ENCODE peak calls at places on chromosomes 3 and 15, in nine cellular contexts. One of them, this sample, is unnamed.

GRCh38 chr3:189809583-189809982 is 178.4 kb downstream of the TP63 start:
- DNase-seq in suprapubic skin: no peak
- DNase-seq in tibial nerve: no peak
- DNase-seq in esophagus muscularis mucosa: no peak
- DNase-seq in sigmoid colon: no peak
- DNase-seq in stomach: no peak
- DNase-seq in ovary: no peak
- DNase-seq in A549: no peak
- DNase-seq in transverse colon: no peak
- DNase-seq in this sample: no peak

GRCh38 chr3:153000325-153000724 is 161.7 kb upstream of the RAP2B start:
- DNase-seq in esophagus muscularis mucosa: no peak
- DNase-seq in sigmoid colon: no peak
- DNase-seq in suprapubic skin: no peak
- DNase-seq in transverse colon: no peak
- DNase-seq in tibial nerve: no peak
- DNase-seq in ovary: no peak
- DNase-seq in stomach: no peak
- DNase-seq in A549: no peak
- DNase-seq in this sample: no peak

GRCh38 chr3:64121750-64122311 is 98.5 kb upstream of the PSMD6 start:
- DNase-seq in A549: no peak
- DNase-seq in transverse colon: no peak
- DNase-seq in sigmoid colon: no peak
- DNase-seq in ovary: no peak
- DNase-seq in suprapubic skin: no peak
- DNase-seq in stomach: no peak
- DNase-seq in tibial nerve: no peak
- DNase-seq in esophagus muscularis mucosa: no peak
- DNase-seq in this sample: no peak

GRCh38 chr3:147298511-147298982 is 107.8 kb downstream of the ZIC4 start:
- DNase-seq in ovary: no peak
- DNase-seq in sigmoid colon: no peak
- DNase-seq in A549: peak; percentile 3
- DNase-seq in transverse colon: no peak
- DNase-seq in esophagus muscularis mucosa: no peak
- DNase-seq in tibial nerve: no peak
- DNase-seq in stomach: no peak
- DNase-seq in suprapubic skin: no peak
- DNase-seq in this sample: no peak

GRCh38 chr3:63328386-63328785 is 50.3 kb downstream of the SYNPR start:
- DNase-seq in sigmoid colon: no peak
- DNase-seq in ovary: no peak
- DNase-seq in A549: no peak
- DNase-seq in transverse colon: no peak
- DNase-seq in suprapubic skin: no peak
- DNase-seq in tibial nerve: no peak
- DNase-seq in esophagus muscularis mucosa: no peak
- DNase-seq in stomach: no peak
- DNase-seq in this sample: no peak

GRCh38 chr15:92884813-92885461 is 15.2 kb upstream of the CHD2 start:
- DNase-seq in esophagus muscularis mucosa: no peak
- DNase-seq in stomach: no peak
- DNase-seq in tibial nerve: no peak
- DNase-seq in ovary: no peak
- DNase-seq in sigmoid colon: no peak
- DNase-seq in transverse colon: no peak
- DNase-seq in A549: no peak
- DNase-seq in suprapubic skin: no peak
- DNase-seq in this sample: no peak

GRCh38 chr3:117868766-117869165 is 1159.2 kb downstream of the TUSC7 start:
- DNase-seq in sigmoid colon: no peak
- DNase-seq in stomach: no peak
- DNase-seq in transverse colon: no peak
- DNase-seq in esophagus muscularis mucosa: no peak
- DNase-seq in A549: no peak
- DNase-seq in ovary: no peak
- DNase-seq in tibial nerve: no peak
- DNase-seq in suprapubic skin: no peak
- DNase-seq in this sample: no peak

GRCh38 chr3:13408890-13409289 is 11.2 kb downstream of the NUP210 start:
- DNase-seq in tibial nerve: no peak
- DNase-seq in esophagus muscularis mucosa: no peak
- DNase-seq in transverse colon: no peak
- DNase-seq in ovary: no peak
- DNase-seq in suprapubic skin: no peak
- DNase-seq in stomach: no peak
- DNase-seq in sigmoid colon: no peak
- DNase-seq in A549: no peak
- DNase-seq in this sample: no peak

GRCh38 chr3:38985581-38985980 is 66.2 kb downstream of the SCN11A start:
- DNase-seq in stomach: no peak
- DNase-seq in A549: no peak
- DNase-seq in tibial nerve: no peak
- DNase-seq in esophagus muscularis mucosa: no peak
- DNase-seq in transverse colon: no peak
- DNase-seq in suprapubic skin: no peak
- DNase-seq in sigmoid colon: no peak
- DNase-seq in ovary: no peak
- DNase-seq in this sample: no peak

GRCh38 chr3:19348929-19349564 is 200.7 kb downstream of the KCNH8 start:
- DNase-seq in esophagus muscularis mucosa: no peak
- DNase-seq in ovary: no peak
- DNase-seq in stomach: no peak
- DNase-seq in tibial nerve: no peak
- DNase-seq in sigmoid colon: no peak
- DNase-seq in A549: peak; percentile 8
- DNase-seq in suprapubic skin: no peak
- DNase-seq in transverse colon: no peak
- DNase-seq in this sample: no peak

GRCh38 chr15:94064676-94065313 is 166.6 kb upstream of the MCTP2 start:
- DNase-seq in tibial nerve: no peak
- DNase-seq in A549: no peak
- DNase-seq in ovary: no peak
- DNase-seq in transverse colon: no peak
- DNase-seq in esophagus muscularis mucosa: no peak
- DNase-seq in stomach: no peak
- DNase-seq in suprapubic skin: no peak
- DNase-seq in sigmoid colon: no peak
- DNase-seq in this sample: no peak

GRCh38 chr3:112650472-112650871 is 9.5 kb upstream of the CCDC80 start:
- DNase-seq in tibial nerve: no peak
- DNase-seq in suprapubic skin: no peak
- DNase-seq in ovary: no peak
- DNase-seq in A549: no peak
- DNase-seq in stomach: no peak
- DNase-seq in esophagus muscularis mucosa: no peak
- DNase-seq in sigmoid colon: no peak
- DNase-seq in transverse colon: no peak
- DNase-seq in this sample: no peak

GRCh38 chr15:33964665-33965040 is 3.6 kb upstream of the CHRM5 start:
- DNase-seq in A549: no peak
- DNase-seq in suprapubic skin: no peak
- DNase-seq in transverse colon: no peak
- DNase-seq in stomach: no peak
- DNase-seq in sigmoid colon: no peak
- DNase-seq in ovary: no peak
- DNase-seq in esophagus muscularis mucosa: no peak
- DNase-seq in tibial nerve: no peak
- DNase-seq in this sample: no peak

DNA sequence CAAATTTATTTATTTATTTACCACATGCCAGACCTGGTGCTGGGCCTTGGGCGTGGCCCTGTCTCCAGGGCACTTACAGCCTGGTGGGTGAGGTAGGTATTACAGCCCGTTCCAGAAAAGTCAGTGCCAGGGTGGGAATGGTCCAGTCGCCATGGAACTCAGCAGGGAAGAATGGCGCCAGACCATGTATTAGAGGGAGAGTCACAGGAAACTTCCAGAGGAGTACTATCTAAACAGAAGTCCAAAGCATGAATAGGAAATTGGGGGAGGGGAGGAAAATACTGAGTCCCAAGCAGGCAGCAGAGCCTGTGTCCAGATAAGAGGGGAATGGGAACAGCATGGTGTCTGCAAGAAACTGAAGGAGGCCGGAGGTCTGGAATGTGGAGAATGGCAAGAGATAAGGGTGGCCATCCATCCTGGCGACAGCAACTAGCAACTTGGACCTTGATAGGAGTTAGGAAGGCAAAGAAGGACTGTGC is 27.0 kb downstream of the SH3BP5 start:
- DNase-seq in transverse colon: no peak
- DNase-seq in ovary: no peak
- DNase-seq in A549: peak; percentile 73
- DNase-seq in sigmoid colon: peak; percentile 56
- DNase-seq in esophagus muscularis mucosa: no peak
- DNase-seq in stomach: no peak
- DNase-seq in suprapubic skin: no peak
- DNase-seq in tibial nerve: no peak
- DNase-seq in this sample: peak; percentile 18
- TF ChIP-seq CTCF in transverse colon: peak; percentile 18
- TF ChIP-seq CTCF in ovary: no peak
- TF ChIP-seq CTCF in A549: no peak
- TF ChIP-seq CTCF in sigmoid colon: no peak
- TF ChIP-seq CTCF in esophagus muscularis mucosa: peak; percentile 25
- TF ChIP-seq CTCF in stomach: no peak
- TF ChIP-seq CTCF in suprapubic skin: peak; percentile 23
- TF ChIP-seq CTCF in tibial nerve: peak; percentile 45
- TF ChIP-seq CTCF in this sample: peak; percentile 17

GRCh38 chr3:8962226-8962861 is 928 bp downstream of the RAD18 start:
- DNase-seq in tibial nerve: no peak
- DNase-seq in A549: no peak
- DNase-seq in stomach: no peak
- DNase-seq in transverse colon: no peak
- DNase-seq in sigmoid colon: no peak
- DNase-seq in esophagus muscularis mucosa: no peak
- DNase-seq in suprapubic skin: no peak
- DNase-seq in ovary: no peak
- DNase-seq in this sample: no peak
- H3K27ac ChIP-seq in tibial nerve: no peak overlapping the region
- H3K27ac ChIP-seq in A549: peak overlapping the region; percentile 86
- H3K27ac ChIP-seq in stomach: no peak overlapping the region
- H3K27ac ChIP-seq in transverse colon: peak overlapping the region; percentile 91
- H3K27ac ChIP-seq in sigmoid colon: peak overlapping the region; percentile 80
- H3K27ac ChIP-seq in esophagus muscularis mucosa: peak overlapping the region; percentile 82
- H3K27ac ChIP-seq in suprapubic skin: no peak overlapping the region
- H3K27ac ChIP-seq in ovary: no peak overlapping the region
- H3K27ac ChIP-seq in this sample: no peak overlapping the region

DNA sequence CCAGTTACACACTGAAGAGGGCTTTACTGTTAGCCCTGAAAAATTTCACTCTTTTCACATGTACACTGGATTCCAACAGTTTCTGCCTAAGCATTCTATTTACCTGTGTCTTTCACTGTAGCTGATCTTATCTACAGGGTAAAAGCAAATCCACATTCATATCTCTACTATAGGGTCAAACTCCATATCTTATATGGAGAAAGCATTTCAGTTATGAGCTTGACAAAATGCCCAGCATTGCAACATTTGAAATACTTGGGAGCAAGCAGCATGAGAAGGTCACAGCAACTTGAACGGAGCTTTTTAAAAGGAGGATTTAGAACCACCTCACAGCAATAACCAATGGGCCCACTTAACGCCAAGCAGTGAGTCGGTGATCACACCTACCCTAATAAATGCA is 328.9 kb downstream of the FOXP1 start:
- DNase-seq in sigmoid colon: no peak
- DNase-seq in tibial nerve: no peak
- DNase-seq in stomach: no peak
- DNase-seq in ovary: no peak
- DNase-seq in transverse colon: no peak
- DNase-seq in esophagus muscularis mucosa: no peak
- DNase-seq in suprapubic skin: no peak
- DNase-seq in A549: no peak
- DNase-seq in this sample: peak; percentile 56
- TF ChIP-seq EP300 in sigmoid colon: no peak
- TF ChIP-seq EP300 in tibial nerve: no peak
- TF ChIP-seq EP300 in stomach: no peak
- TF ChIP-seq EP300 in ovary: no peak
- TF ChIP-seq EP300 in transverse colon: no peak
- TF ChIP-seq EP300 in esophagus muscularis mucosa: no peak
- TF ChIP-seq EP300 in suprapubic skin: no peak
- TF ChIP-seq EP300 in A549: no peak
- TF ChIP-seq EP300 in this sample: no peak

GRCh38 chr3:170189396-170190256 is 8.1 kb upstream of the PHC3 start:
- DNase-seq in ovary: no peak
- DNase-seq in transverse colon: no peak
- DNase-seq in stomach: no peak
- DNase-seq in A549: no peak
- DNase-seq in sigmoid colon: no peak
- DNase-seq in suprapubic skin: no peak
- DNase-seq in tibial nerve: no peak
- DNase-seq in esophagus muscularis mucosa: peak; percentile 57
- DNase-seq in this sample: no peak
- TF ChIP-seq CTCF in ovary: no peak
- TF ChIP-seq CTCF in transverse colon: no peak
- TF ChIP-seq CTCF in stomach: no peak
- TF ChIP-seq CTCF in A549: no peak
- TF ChIP-seq CTCF in sigmoid colon: no peak
- TF ChIP-seq CTCF in suprapubic skin: no peak
- TF ChIP-seq CTCF in tibial nerve: no peak
- TF ChIP-seq CTCF in esophagus muscularis mucosa: no peak
- TF ChIP-seq CTCF in this sample: no peak